ENCODE peak calls at places on chromosomes 6 and 20, in five cellular contexts. One of them, this sample, is unnamed.

GRCh38 chr20:32141465-32141980 is 32.0 kb downstream of the TM9SF4 start:
- DNase-seq in effector memory CD4-positive, alpha-beta T cell: no peak
- DNase-seq in tibial artery: no peak
- DNase-seq in A549: no peak
- DNase-seq in GM23248: no peak
- DNase-seq in this sample: no peak

GRCh38 chr6:2866183-2866846 is 24.7 kb upstream of the SERPINB1 start:
- DNase-seq in effector memory CD4-positive, alpha-beta T cell: no peak
- DNase-seq in GM23248: no peak
- DNase-seq in A549: no peak
- DNase-seq in tibial artery: no peak
- DNase-seq in this sample: no peak

GRCh38 chr6:70304611-70305010 is 1.7 kb upstream of the COL9A1 start:
- DNase-seq in effector memory CD4-positive, alpha-beta T cell: no peak
- DNase-seq in A549: no peak
- DNase-seq in GM23248: no peak
- DNase-seq in tibial artery: no peak
- DNase-seq in this sample: no peak

GRCh38 chr6:50816947-50817637 is 1.6 kb upstream of the TFAP2B start:
- DNase-seq in tibial artery: no peak
- DNase-seq in A549: no peak
- DNase-seq in GM23248: no peak
- DNase-seq in effector memory CD4-positive, alpha-beta T cell: no peak
- DNase-seq in this sample: no peak

GRCh38 chr6:75094614-75095321 is 111.1 kb downstream of the COL12A1 start:
- DNase-seq in effector memory CD4-positive, alpha-beta T cell: no peak
- DNase-seq in tibial artery: no peak
- DNase-seq in A549: peak; percentile 9
- DNase-seq in GM23248: peak; percentile 55
- DNase-seq in this sample: no peak

GRCh38 chr20:60306516-60306915 is 348.3 kb downstream of the CDH26 start:
- DNase-seq in GM23248: no peak
- DNase-seq in A549: no peak
- DNase-seq in effector memory CD4-positive, alpha-beta T cell: no peak
- DNase-seq in tibial artery: no peak
- DNase-seq in this sample: no peak

GRCh38 chr6:21745543-21746337 is 152.2 kb downstream of the SOX4 start:
- DNase-seq in A549: no peak
- DNase-seq in GM23248: no peak
- DNase-seq in effector memory CD4-positive, alpha-beta T cell: no peak
- DNase-seq in tibial artery: no peak
- DNase-seq in this sample: no peak

GRCh38 chr20:4026093-4026601 is 10.8 kb upstream of the RNF24 start:
- DNase-seq in effector memory CD4-positive, alpha-beta T cell: no peak
- DNase-seq in tibial artery: no peak
- DNase-seq in A549: no peak
- DNase-seq in GM23248: peak; percentile 93
- DNase-seq in this sample: no peak

GRCh38 chr20:16434087-16434664 is 139.1 kb downstream of the KIF16B start:
- DNase-seq in effector memory CD4-positive, alpha-beta T cell: peak; percentile 9
- DNase-seq in A549: peak; percentile 74
- DNase-seq in GM23248: peak; percentile 34
- DNase-seq in tibial artery: peak; percentile 53
- DNase-seq in this sample: peak; percentile 6

GRCh38 chr6:43644940-43645612 is at the start of gene RSPH9:
- DNase-seq in GM23248: peak; percentile 77
- DNase-seq in tibial artery: peak; percentile 58
- DNase-seq in effector memory CD4-positive, alpha-beta T cell: peak; percentile 68
- DNase-seq in A549: peak; percentile 66
- DNase-seq in this sample: no peak

GRCh38 chr6:54335871-54336270 is 27.6 kb downstream of the TINAG start:
- DNase-seq in tibial artery: no peak
- DNase-seq in effector memory CD4-positive, alpha-beta T cell: no peak
- DNase-seq in A549: peak; percentile 80
- DNase-seq in GM23248: peak; percentile 92
- DNase-seq in this sample: no peak

GRCh38 chr6:14927398-14927797 is 318.5 kb upstream of the JARID2 start:
- DNase-seq in effector memory CD4-positive, alpha-beta T cell: no peak
- DNase-seq in GM23248: no peak
- DNase-seq in tibial artery: no peak
- DNase-seq in A549: no peak
- DNase-seq in this sample: no peak

GRCh38 chr6:27795697-27796494 is 116.3 kb downstream of the OR2B2 start:
- DNase-seq in tibial artery: no peak
- DNase-seq in GM23248: peak; percentile 84
- DNase-seq in effector memory CD4-positive, alpha-beta T cell: peak; percentile 38
- DNase-seq in A549: peak; percentile 86
- DNase-seq in this sample: peak; percentile 68

GRCh38 chr6:75113446-75113845 is 92.4 kb downstream of the COL12A1 start:
- DNase-seq in A549: no peak
- DNase-seq in effector memory CD4-positive, alpha-beta T cell: no peak
- DNase-seq in tibial artery: no peak
- DNase-seq in GM23248: no peak
- DNase-seq in this sample: no peak

GRCh38 chr6:166269301-166270039 is 38.7 kb downstream of the PRR18 start:
- DNase-seq in A549: no peak
- DNase-seq in tibial artery: no peak
- DNase-seq in GM23248: no peak
- DNase-seq in effector memory CD4-positive, alpha-beta T cell: no peak
- DNase-seq in this sample: no peak

GRCh38 chr6:43016166-43016915 is 2.3 kb downstream of the KLHDC3 start:
- DNase-seq in GM23248: no peak
- DNase-seq in effector memory CD4-positive, alpha-beta T cell: no peak
- DNase-seq in A549: no peak
- DNase-seq in tibial artery: no peak
- DNase-seq in this sample: no peak

GRCh38 chr6:31114970-31115849 is 610 bp downstream of the PSORS1C1 start:
- DNase-seq in tibial artery: no peak
- DNase-seq in effector memory CD4-positive, alpha-beta T cell: no peak
- DNase-seq in A549: peak; percentile 79
- DNase-seq in GM23248: peak; percentile 84
- DNase-seq in this sample: no peak

GRCh38 chr6:83593395-83593785 is 81.1 kb downstream of the PRSS35 start:
- DNase-seq in tibial artery: no peak
- DNase-seq in effector memory CD4-positive, alpha-beta T cell: no peak
- DNase-seq in A549: no peak
- DNase-seq in GM23248: no peak
- DNase-seq in this sample: no peak

DNA sequence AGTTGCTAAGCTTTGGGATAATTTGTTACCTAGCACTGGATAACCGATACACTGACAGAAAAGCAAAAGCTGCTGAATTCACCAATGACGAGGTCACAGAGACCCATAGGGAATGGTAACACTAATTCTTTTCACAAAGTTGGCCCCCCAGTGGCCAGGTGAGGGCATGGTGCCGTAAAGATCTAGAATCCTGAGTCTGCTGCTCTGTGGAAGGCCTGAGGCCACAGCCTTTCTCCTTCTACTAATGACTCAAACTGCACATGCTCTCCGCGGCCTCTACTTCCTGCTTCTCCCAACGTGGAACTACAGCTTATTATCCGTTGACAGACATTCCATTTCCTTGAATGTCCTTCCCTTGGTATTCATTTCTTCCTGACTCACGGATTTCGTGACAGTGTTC is 127.1 kb downstream of the OPRM1 start:
- DNase-seq in GM23248: no peak
- DNase-seq in A549: no peak
- DNase-seq in tibial artery: no peak
- DNase-seq in effector memory CD4-positive, alpha-beta T cell: no peak
- DNase-seq in this sample: no peak
- H3K4me1 ChIP-seq in GM23248: peaks cover 3% of the 10 kb centered on the region
- H3K4me1 ChIP-seq in A549: no peaks in the 10 kb centered on the region
- H3K4me1 ChIP-seq in tibial artery: peaks cover 4% of the 10 kb centered on the region
- H3K4me1 ChIP-seq in effector memory CD4-positive, alpha-beta T cell: no peaks in the 10 kb centered on the region
- H3K4me1 ChIP-seq in this sample: no peaks in the 10 kb centered on the region

GRCh38 chr6:47483516-47483852 is 5.9 kb downstream of the CD2AP start:
- DNase-seq in tibial artery: no peak
- DNase-seq in GM23248: peak; percentile 22
- DNase-seq in effector memory CD4-positive, alpha-beta T cell: no peak
- DNase-seq in A549: no peak
- DNase-seq in this sample: no peak
- H3K4me1 ChIP-seq in tibial artery: peaks cover 16% of the 10 kb centered on the region
- H3K4me1 ChIP-seq in GM23248: peaks cover 55% of the 10 kb centered on the region
- H3K4me1 ChIP-seq in effector memory CD4-positive, alpha-beta T cell: peaks cover 5% of the 10 kb centered on the region
- H3K4me1 ChIP-seq in A549: peaks cover 70% of the 10 kb centered on the region
- H3K4me1 ChIP-seq in this sample: peaks cover 10% of the 10 kb centered on the region

GRCh38 chr20:48788486-48789072 is 39.2 kb downstream of the PREX1 start:
- DNase-seq in effector memory CD4-positive, alpha-beta T cell: no peak
- DNase-seq in A549: no peak
- DNase-seq in tibial artery: no peak
- DNase-seq in GM23248: no peak
- DNase-seq in this sample: no peak
- H3K4me1 ChIP-seq in effector memory CD4-positive, alpha-beta T cell: peaks cover 47% of the 10 kb centered on the region
- H3K4me1 ChIP-seq in A549: peaks cover 27% of the 10 kb centered on the region
- H3K4me1 ChIP-seq in tibial artery: peaks cover 28% of the 10 kb centered on the region
- H3K4me1 ChIP-seq in GM23248: peaks cover 24% of the 10 kb centered on the region
- H3K4me1 ChIP-seq in this sample: peaks cover 11% of the 10 kb centered on the region

DNA sequence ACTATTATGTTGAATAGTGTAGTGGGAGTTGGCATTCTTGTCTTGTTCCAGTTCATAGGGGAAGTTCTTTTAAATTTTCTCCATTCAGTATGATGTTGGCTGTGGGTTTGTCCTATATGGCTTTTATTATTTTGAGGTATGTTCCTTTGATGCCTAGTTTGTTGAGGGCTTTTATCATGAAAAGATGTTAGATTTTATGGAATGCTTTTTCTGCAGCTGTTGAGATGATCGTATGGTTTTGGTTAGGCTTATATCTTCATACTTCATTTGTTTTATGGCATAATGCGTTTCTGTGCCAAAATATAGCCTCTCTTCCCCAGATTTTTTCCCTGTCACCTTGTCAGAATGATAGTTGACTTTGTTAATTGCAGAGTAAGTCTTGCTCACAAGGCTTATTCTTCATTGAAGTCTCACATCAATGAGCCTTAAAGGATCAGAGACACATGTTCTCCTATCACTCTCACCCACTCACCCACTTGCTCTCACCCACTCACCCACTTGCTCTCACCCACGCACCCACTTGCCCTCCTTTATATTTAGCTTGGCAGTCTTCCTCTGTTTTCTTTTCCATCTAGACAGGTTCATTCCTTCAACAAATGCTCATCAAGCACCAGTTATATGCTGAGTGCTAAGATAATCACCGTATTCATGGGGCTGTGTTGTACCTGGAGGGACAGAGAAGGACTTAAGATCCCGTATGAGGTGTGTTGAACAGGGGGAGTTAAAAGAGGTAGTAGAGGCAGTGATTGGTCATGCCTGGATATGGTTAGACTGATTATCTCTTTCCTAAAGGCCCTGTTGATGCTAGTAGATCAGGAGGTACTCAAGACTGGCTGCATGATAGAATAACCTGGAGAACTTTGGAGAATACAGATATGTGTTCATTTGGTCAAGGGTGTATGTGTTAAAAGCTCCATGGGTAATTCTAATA is 19.3 kb downstream of the UST start:
- DNase-seq in A549: no peak
- DNase-seq in effector memory CD4-positive, alpha-beta T cell: no peak
- DNase-seq in GM23248: no peak
- DNase-seq in tibial artery: no peak
- DNase-seq in this sample: no peak
- H3K4me1 ChIP-seq in A549: no peaks in the 10 kb centered on the region
- H3K4me1 ChIP-seq in effector memory CD4-positive, alpha-beta T cell: peaks cover 14% of the 10 kb centered on the region
- H3K4me1 ChIP-seq in GM23248: peaks cover 15% of the 10 kb centered on the region
- H3K4me1 ChIP-seq in tibial artery: peaks cover 14% of the 10 kb centered on the region
- H3K4me1 ChIP-seq in this sample: peaks cover 25% of the 10 kb centered on the region

GRCh38 chr20:19977373-19977770 is 39.8 kb upstream of the NAA20 start:
- DNase-seq in A549: no peak
- DNase-seq in effector memory CD4-positive, alpha-beta T cell: no peak
- DNase-seq in tibial artery: no peak
- DNase-seq in GM23248: peak; percentile 66
- DNase-seq in this sample: no peak

GRCh38 chr20:19975436-19975799 is 41.7 kb upstream of the NAA20 start:
- DNase-seq in effector memory CD4-positive, alpha-beta T cell: no peak
- DNase-seq in A549: peak; percentile 69
- DNase-seq in GM23248: peak; percentile 66
- DNase-seq in tibial artery: no peak
- DNase-seq in this sample: no peak

GRCh38 chr20:19978511-19979210 is 38.5 kb upstream of the NAA20 start:
- DNase-seq in A549: no peak
- DNase-seq in tibial artery: no peak
- DNase-seq in effector memory CD4-positive, alpha-beta T cell: no peak
- DNase-seq in GM23248: no peak
- DNase-seq in this sample: no peak

GRCh38 chr20:19975901-19976300 is 41.3 kb upstream of the NAA20 start:
- DNase-seq in A549: peak; percentile 40
- DNase-seq in tibial artery: no peak
- DNase-seq in effector memory CD4-positive, alpha-beta T cell: no peak
- DNase-seq in GM23248: peak; percentile 58
- DNase-seq in this sample: no peak

GRCh38 chr20:19976595-19977372 is 40.4 kb upstream of the NAA20 start:
- DNase-seq in A549: peak; percentile 86
- DNase-seq in effector memory CD4-positive, alpha-beta T cell: no peak
- DNase-seq in tibial artery: peak; percentile 59
- DNase-seq in GM23248: peak; percentile 91
- DNase-seq in this sample: no peak
- H3K4me1 ChIP-seq in A549: peaks cover 59% of the 10 kb centered on the region
- H3K4me1 ChIP-seq in effector memory CD4-positive, alpha-beta T cell: peaks cover 16% of the 10 kb centered on the region
- H3K4me1 ChIP-seq in tibial artery: peaks cover 66% of the 10 kb centered on the region
- H3K4me1 ChIP-seq in GM23248: peaks cover 51% of the 10 kb centered on the region
- H3K4me1 ChIP-seq in this sample: no peaks in the 10 kb centered on the region

GRCh38 chr6:34600101-34600500 is 44.0 kb upstream of the SPDEF start:
- DNase-seq in tibial artery: no peak
- DNase-seq in effector memory CD4-positive, alpha-beta T cell: no peak
- DNase-seq in GM23248: no peak
- DNase-seq in A549: no peak
- DNase-seq in this sample: no peak
- H3K4me1 ChIP-seq in tibial artery: peaks cover 48% of the 10 kb centered on the region
- H3K4me1 ChIP-seq in effector memory CD4-positive, alpha-beta T cell: no peaks in the 10 kb centered on the region
- H3K4me1 ChIP-seq in GM23248: peaks cover 8% of the 10 kb centered on the region
- H3K4me1 ChIP-seq in A549: peaks cover 56% of the 10 kb centered on the region
- H3K4me1 ChIP-seq in this sample: no peaks in the 10 kb centered on the region

GRCh38 chr20:38181207-38181693 is 16.2 kb upstream of the TGM2 start:
- DNase-seq in effector memory CD4-positive, alpha-beta T cell: no peak
- DNase-seq in GM23248: no peak
- DNase-seq in A549: no peak
- DNase-seq in tibial artery: no peak
- DNase-seq in this sample: no peak

GRCh38 chr20:38178581-38178980 is 13.5 kb upstream of the TGM2 start:
- DNase-seq in effector memory CD4-positive, alpha-beta T cell: no peak
- DNase-seq in tibial artery: no peak
- DNase-seq in GM23248: no peak
- DNase-seq in A549: no peak
- DNase-seq in this sample: no peak

GRCh38 chr20:38181971-38182370 is 16.9 kb upstream of the TGM2 start:
- DNase-seq in A549: no peak
- DNase-seq in GM23248: no peak
- DNase-seq in tibial artery: no peak
- DNase-seq in effector memory CD4-positive, alpha-beta T cell: no peak
- DNase-seq in this sample: no peak

GRCh38 chr20:38179846-38180245 is 14.8 kb upstream of the TGM2 start:
- DNase-seq in tibial artery: no peak
- DNase-seq in A549: no peak
- DNase-seq in effector memory CD4-positive, alpha-beta T cell: no peak
- DNase-seq in GM23248: no peak
- DNase-seq in this sample: no peak

DNA sequence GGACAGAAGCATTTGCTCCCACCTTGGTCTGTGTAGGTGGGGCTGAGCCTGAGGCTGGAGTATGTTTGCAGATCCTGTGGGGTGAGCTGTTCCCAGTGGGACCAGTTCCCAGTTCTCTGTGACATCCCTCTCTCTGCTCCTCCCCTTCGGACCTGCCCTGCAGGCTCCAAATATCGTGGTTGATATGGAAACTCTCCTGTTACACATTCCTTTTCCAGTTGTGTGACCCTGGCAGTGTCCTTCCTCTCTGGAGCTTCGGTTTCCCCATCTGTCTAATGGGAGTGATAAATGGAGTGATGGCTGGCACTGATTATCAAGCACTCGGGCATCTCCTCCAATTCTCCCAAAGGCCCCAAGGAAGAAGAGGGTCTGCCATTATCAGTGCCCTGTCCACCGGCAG is 15.7 kb upstream of the TGM2 start:
- DNase-seq in effector memory CD4-positive, alpha-beta T cell: no peak
- DNase-seq in A549: no peak
- DNase-seq in GM23248: peak; percentile 46
- DNase-seq in tibial artery: no peak
- DNase-seq in this sample: no peak
- H3K4me1 ChIP-seq in effector memory CD4-positive, alpha-beta T cell: no peaks in the 10 kb centered on the region
- H3K4me1 ChIP-seq in A549: peaks cover 19% of the 10 kb centered on the region
- H3K4me1 ChIP-seq in GM23248: peaks cover 6% of the 10 kb centered on the region
- H3K4me1 ChIP-seq in tibial artery: no peaks in the 10 kb centered on the region
- H3K4me1 ChIP-seq in this sample: no peaks in the 10 kb centered on the region

This sample was measured in naive thymus-derived CD4-positive, alpha-beta T cell.